ENCODE peak calls at places on chromosomes 3 and 15, in four cellular contexts. One of them, this sample, is unnamed.

GRCh38 chr15:83207622-83208356 is at the start of gene HDGFL3:
- DNase-seq in tibial artery: peak; percentile 82
- DNase-seq in AG09309: no peak
- DNase-seq in psoas muscle: peak; percentile 72
- DNase-seq in this sample: peak; percentile 29

GRCh38 chr3:20074226-20075063 is 34.2 kb downstream of the KAT2B start:
- DNase-seq in tibial artery: no peak
- DNase-seq in AG09309: peak; percentile 16
- DNase-seq in psoas muscle: no peak
- DNase-seq in this sample: no peak

GRCh38 chr15:79967331-79968182 is 3.4 kb downstream of the BCL2A1 start:
- DNase-seq in tibial artery: no peak
- DNase-seq in AG09309: no peak
- DNase-seq in psoas muscle: no peak
- DNase-seq in this sample: peak; percentile 16

GRCh38 chr3:29668728-29669127 is 387.9 kb downstream of the RBMS3 start:
- DNase-seq in tibial artery: no peak
- DNase-seq in AG09309: no peak
- DNase-seq in psoas muscle: no peak
- DNase-seq in this sample: no peak

GRCh38 chr3:168493412-168494205 is 397.9 kb upstream of the GOLIM4 start:
- DNase-seq in tibial artery: no peak
- DNase-seq in AG09309: no peak
- DNase-seq in psoas muscle: no peak
- DNase-seq in this sample: no peak

GRCh38 chr3:18279338-18279737 is 145.8 kb downstream of the SATB1 start:
- DNase-seq in tibial artery: no peak
- DNase-seq in AG09309: no peak
- DNase-seq in psoas muscle: no peak
- DNase-seq in this sample: no peak

GRCh38 chr3:150299221-150299620 is 108.9 kb upstream of the TSC22D2 start:
- DNase-seq in tibial artery: no peak
- DNase-seq in AG09309: no peak
- DNase-seq in psoas muscle: no peak
- DNase-seq in this sample: peak; percentile 87

GRCh38 chr15:99704444-99704838 is 28.8 kb downstream of the LYSMD4 start:
- DNase-seq in tibial artery: no peak
- DNase-seq in AG09309: peak; percentile 59
- DNase-seq in psoas muscle: no peak
- DNase-seq in this sample: peak; percentile 70

GRCh38 chr3:108001457-108001856 is 89.4 kb downstream of the CD47 start:
- DNase-seq in tibial artery: no peak
- DNase-seq in AG09309: no peak
- DNase-seq in psoas muscle: no peak
- DNase-seq in this sample: no peak

GRCh38 chr3:46163551-46163981 is 44.5 kb downstream of the CCR1 start:
- DNase-seq in tibial artery: no peak
- DNase-seq in AG09309: no peak
- DNase-seq in psoas muscle: no peak
- DNase-seq in this sample: no peak

GRCh38 chr3:2543247-2543646 is 444.6 kb downstream of the CNTN4 start:
- DNase-seq in tibial artery: no peak
- DNase-seq in AG09309: no peak
- DNase-seq in psoas muscle: no peak
- DNase-seq in this sample: no peak

GRCh38 chr3:48244462-48244861 is 3.6 kb downstream of the ZNF589 start:
- DNase-seq in tibial artery: no peak
- DNase-seq in AG09309: no peak
- DNase-seq in psoas muscle: no peak
- DNase-seq in this sample: no peak

GRCh38 chr3:148042663-148043445 is 633.7 kb downstream of the ZIC1 start:
- DNase-seq in tibial artery: no peak
- DNase-seq in AG09309: no peak
- DNase-seq in psoas muscle: no peak
- DNase-seq in this sample: peak; percentile 78

GRCh38 chr3:188929138-188929537 is 242.6 kb upstream of the TPRG1 start:
- DNase-seq in tibial artery: no peak
- DNase-seq in AG09309: no peak
- DNase-seq in psoas muscle: no peak
- DNase-seq in this sample: no peak
- TF ChIP-seq CTCF in tibial artery: no peak
- TF ChIP-seq CTCF in AG09309: peak; percentile 36
- TF ChIP-seq CTCF in psoas muscle: no peak
- TF ChIP-seq CTCF in this sample: no peak

DNA sequence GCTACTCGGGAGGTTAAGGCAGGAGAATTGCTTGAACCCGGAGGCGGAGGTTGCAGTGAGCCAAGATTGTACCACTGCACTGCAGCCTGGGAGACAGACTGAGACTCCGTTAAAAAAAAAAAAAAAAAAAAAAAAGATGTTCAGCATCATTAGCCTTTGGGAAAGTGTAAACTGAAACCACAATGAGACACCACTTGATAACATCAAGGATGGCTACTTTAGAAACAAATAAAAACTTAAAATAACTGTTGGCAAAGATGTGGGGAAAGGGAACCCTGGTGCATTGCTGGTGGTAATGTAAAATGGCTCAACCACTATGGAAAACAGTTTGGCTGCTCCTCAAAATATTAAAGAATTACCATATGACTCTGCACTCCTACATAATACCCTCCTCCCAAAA is 1.9 kb downstream of the LEO1 start:
- DNase-seq in tibial artery: no peak
- DNase-seq in AG09309: peak; percentile 16
- DNase-seq in psoas muscle: no peak
- DNase-seq in this sample: peak; percentile 24
- H3K4me3 ChIP-seq in tibial artery: no peak overlapping the region
- H3K4me3 ChIP-seq in AG09309: no peak overlapping the region
- H3K4me3 ChIP-seq in psoas muscle: no peak overlapping the region
- H3K4me3 ChIP-seq in this sample: no peak overlapping the region

GRCh38 chr3:31427623-31428022 is 105.1 kb upstream of the STT3B start:
- DNase-seq in tibial artery: no peak
- DNase-seq in AG09309: no peak
- DNase-seq in psoas muscle: no peak
- DNase-seq in this sample: no peak
- TF ChIP-seq CTCF in tibial artery: no peak
- TF ChIP-seq CTCF in AG09309: no peak
- TF ChIP-seq CTCF in psoas muscle: no peak
- TF ChIP-seq CTCF in this sample: no peak

DNA sequence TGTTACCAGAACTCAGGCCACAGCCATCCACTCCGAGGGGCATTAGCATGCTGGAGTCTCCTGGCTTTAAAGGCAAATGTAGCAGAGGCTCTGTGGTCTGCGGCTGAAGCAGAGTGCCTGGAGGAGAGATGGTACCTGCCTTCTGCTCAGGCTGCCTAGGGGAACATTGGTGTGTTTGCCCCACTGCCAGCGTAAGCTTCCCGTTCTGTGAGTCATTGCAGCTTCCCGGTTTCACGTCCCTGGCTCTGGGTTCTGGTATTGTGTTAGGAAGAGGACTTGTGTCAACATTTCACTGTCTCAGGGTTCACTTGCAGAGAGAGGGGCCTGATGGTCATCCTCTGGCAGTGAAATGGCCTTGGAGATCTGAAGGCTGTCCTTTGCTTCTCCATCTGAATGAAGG is 1.8 kb downstream of the GASK1A start:
- DNase-seq in tibial artery: peak; percentile 79
- DNase-seq in AG09309: no peak
- DNase-seq in psoas muscle: no peak
- DNase-seq in this sample: no peak
- H3K4me3 ChIP-seq in tibial artery: peak overlapping the region; percentile 70
- H3K4me3 ChIP-seq in AG09309: no peak overlapping the region
- H3K4me3 ChIP-seq in psoas muscle: peak overlapping the region; percentile 74
- H3K4me3 ChIP-seq in this sample: no peak overlapping the region

GRCh38 chr15:92633001-92633400 is 22.6 kb downstream of the FAM174B start:
- DNase-seq in tibial artery: no peak
- DNase-seq in AG09309: no peak
- DNase-seq in psoas muscle: no peak
- DNase-seq in this sample: no peak

GRCh38 chr15:92633418-92633817 is 22.2 kb downstream of the FAM174B start:
- DNase-seq in tibial artery: no peak
- DNase-seq in AG09309: no peak
- DNase-seq in psoas muscle: no peak
- DNase-seq in this sample: no peak

GRCh38 chr15:92629276-92629974 is 26.1 kb downstream of the FAM174B start:
- DNase-seq in tibial artery: peak; percentile 24
- DNase-seq in AG09309: no peak
- DNase-seq in psoas muscle: no peak
- DNase-seq in this sample: no peak

GRCh38 chr15:92629975-92630626 is 25.5 kb downstream of the FAM174B start:
- DNase-seq in tibial artery: peak; percentile 49
- DNase-seq in AG09309: no peak
- DNase-seq in psoas muscle: no peak
- DNase-seq in this sample: no peak

GRCh38 chr15:92631721-92632120 is 23.9 kb downstream of the FAM174B start:
- DNase-seq in tibial artery: peak; percentile 28
- DNase-seq in AG09309: no peak
- DNase-seq in psoas muscle: no peak
- DNase-seq in this sample: no peak
- TF ChIP-seq CTCF in tibial artery: no peak
- TF ChIP-seq CTCF in AG09309: no peak
- TF ChIP-seq CTCF in psoas muscle: no peak
- TF ChIP-seq CTCF in this sample: no peak

DNA sequence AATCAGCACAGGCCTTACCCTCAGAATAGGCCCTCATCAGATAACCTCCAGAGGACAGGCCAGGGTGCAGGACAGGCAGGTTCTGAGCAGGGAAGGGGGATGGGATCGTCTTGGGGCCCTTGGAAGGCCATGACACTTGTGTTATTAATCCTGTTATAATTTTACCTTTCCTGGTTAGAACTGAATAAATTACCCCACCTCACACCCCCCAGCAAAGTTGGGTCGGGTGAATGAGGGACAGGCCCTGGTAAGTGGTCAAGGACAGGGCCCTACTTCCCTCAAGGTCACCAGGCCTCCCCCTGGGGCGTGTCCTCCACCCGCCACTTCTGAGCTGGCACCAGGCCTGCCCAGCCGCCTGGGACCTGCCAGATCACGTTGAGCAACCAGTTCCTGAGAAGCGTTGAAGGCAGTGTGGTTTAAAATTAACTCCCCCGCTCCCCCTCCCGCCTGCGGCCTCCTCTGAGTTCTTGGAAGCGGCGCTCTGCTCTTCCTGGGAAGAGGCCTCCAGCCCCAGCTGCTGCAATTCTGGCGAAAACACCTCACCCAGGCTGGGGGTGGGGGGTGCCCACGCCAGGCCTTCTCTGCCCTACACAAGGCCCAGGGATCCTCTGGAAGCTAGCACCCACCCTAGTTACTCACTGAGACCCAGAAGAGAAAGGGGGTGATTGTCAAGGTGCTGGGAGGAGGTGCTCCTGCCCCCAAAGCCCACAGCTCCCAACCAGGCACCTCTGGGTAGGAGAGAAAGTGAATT is 10.6 kb downstream of the CISH start:
- DNase-seq in tibial artery: peak; percentile 99
- DNase-seq in AG09309: peak; percentile 95
- DNase-seq in psoas muscle: peak; percentile 98
- DNase-seq in this sample: peak; percentile 94
- H3K4me3 ChIP-seq in tibial artery: peak overlapping the region; percentile 19
- H3K4me3 ChIP-seq in AG09309: no peak overlapping the region
- H3K4me3 ChIP-seq in psoas muscle: peak overlapping the region; percentile 31
- H3K4me3 ChIP-seq in this sample: peak overlapping the region; percentile 21

GRCh38 chr15:71249986-71250385 is 134.7 kb downstream of the THSD4 start:
- DNase-seq in tibial artery: no peak
- DNase-seq in AG09309: no peak
- DNase-seq in psoas muscle: no peak
- DNase-seq in this sample: no peak
- TF ChIP-seq CTCF in tibial artery: no peak
- TF ChIP-seq CTCF in AG09309: no peak
- TF ChIP-seq CTCF in psoas muscle: no peak
- TF ChIP-seq CTCF in this sample: no peak

GRCh38 chr15:25832158-25832557 is 31.0 kb downstream of the ATP10A start:
- DNase-seq in tibial artery: no peak
- DNase-seq in AG09309: no peak
- DNase-seq in psoas muscle: no peak
- DNase-seq in this sample: peak; percentile 67

GRCh38 chr15:25825215-25825614 is 37.9 kb downstream of the ATP10A start:
- DNase-seq in tibial artery: no peak
- DNase-seq in AG09309: no peak
- DNase-seq in psoas muscle: no peak
- DNase-seq in this sample: no peak

GRCh38 chr15:25829075-25829474 is 34.1 kb downstream of the ATP10A start:
- DNase-seq in tibial artery: no peak
- DNase-seq in AG09309: no peak
- DNase-seq in psoas muscle: no peak
- DNase-seq in this sample: peak; percentile 33

GRCh38 chr15:25830844-25831443 is 32.2 kb downstream of the ATP10A start:
- DNase-seq in tibial artery: peak; percentile 89
- DNase-seq in AG09309: peak; percentile 91
- DNase-seq in psoas muscle: peak; percentile 71
- DNase-seq in this sample: peak; percentile 98
- H3K4me3 ChIP-seq in tibial artery: peak overlapping the region; percentile 40
- H3K4me3 ChIP-seq in AG09309: peak overlapping the region; percentile 43
- H3K4me3 ChIP-seq in psoas muscle: no peak overlapping the region
- H3K4me3 ChIP-seq in this sample: peak overlapping the region; percentile 27

GRCh38 chr3:52817221-52817620 is 13.3 kb downstream of the ITIH4 start:
- DNase-seq in tibial artery: no peak
- DNase-seq in AG09309: no peak
- DNase-seq in psoas muscle: no peak
- DNase-seq in this sample: no peak
- TF ChIP-seq CTCF in tibial artery: no peak
- TF ChIP-seq CTCF in AG09309: no peak
- TF ChIP-seq CTCF in psoas muscle: no peak
- TF ChIP-seq CTCF in this sample: no peak

DNA sequence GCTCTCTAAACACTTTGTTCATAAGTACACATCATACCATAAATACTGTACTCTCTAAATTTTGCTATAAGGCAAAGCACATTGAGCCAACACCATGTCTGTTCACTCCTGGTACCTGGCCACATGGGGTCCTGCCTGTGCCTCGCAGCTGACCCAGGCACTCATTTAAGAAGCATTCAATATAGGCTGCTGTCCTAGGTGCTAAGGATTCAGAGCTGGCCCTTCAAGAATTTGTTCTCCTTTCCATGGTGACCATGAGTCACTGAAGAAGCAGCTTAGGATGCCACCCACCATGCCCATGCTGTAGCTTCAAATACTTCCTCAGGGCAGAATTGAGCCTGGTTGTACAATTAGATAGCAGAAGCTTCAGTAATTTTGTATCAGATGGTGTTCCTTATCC is 119.2 kb upstream of the ZBED2 start:
- DNase-seq in tibial artery: no peak
- DNase-seq in AG09309: no peak
- DNase-seq in psoas muscle: no peak
- DNase-seq in this sample: no peak
- H3K4me3 ChIP-seq in tibial artery: no peak overlapping the region
- H3K4me3 ChIP-seq in AG09309: no peak overlapping the region
- H3K4me3 ChIP-seq in psoas muscle: no peak overlapping the region
- H3K4me3 ChIP-seq in this sample: no peak overlapping the region